ENCODE peak calls at places on chromosomes 1 and 21, in six cellular contexts. I is stimulated activated naive CD4-positive, alpha-beta T cell; D is WTC11; K is non-pigmented ciliary epithelial cell; O is dermis microvascular lymphatic vessel endothelial cell; C is fibroblast of lung. E is an unnamed sample.

GRCh38 chr1:206470692-206471414 is 577 bp downstream of the IKBKE start:
- DNase-seq in C (peak; percentile 61), I (peak; percentile 11), D (peak; percentile 31), K (peak; percentile 62), O (peak; percentile 84), E (no peak)

GRCh38 chr1:20361805-20362381 is 71.2 kb downstream of the VWA5B1 start:
- DNase-seq in K (no peak), I (no peak), O (peak; percentile 23), D (peak; percentile 95), C (peak; percentile 57), E (peak; percentile 7)

GRCh38 chr1:233520510-233521191 is 93.3 kb upstream of the KCNK1 start:
- DNase-seq in D (no peak), O (no peak), K (no peak), I (no peak), C (no peak), E (no peak)

GRCh38 chr1:170126691-170127090 is 19.1 kb upstream of the NTMT2 start:
- DNase-seq in K (peak; percentile 84), D (peak; percentile 11), O (no peak), C (peak; percentile 54), I (no peak), E (no peak)

GRCh38 chr1:40849801-40850592 is 12.2 kb downstream of the CITED4 start:
- DNase-seq in D (peak; percentile 77), O (peak; percentile 55), I (peak; percentile 63), K (no peak), C (peak; percentile 61), E (peak; percentile 65)

GRCh38 chr1:76595024-76595423 is 272.3 kb upstream of the ST6GALNAC5 start:
- DNase-seq in C (no peak), O (no peak), K (no peak), I (no peak), D (no peak), E (no peak)

GRCh38 chr1:195193134-195193533 is 1415.1 kb downstream of the KCNT2 start:
- DNase-seq in C (no peak), K (no peak), D (no peak), O (no peak), I (no peak), E (no peak)

GRCh38 chr1:99639945-99640344 is 6.0 kb upstream of the PALMD start:
- DNase-seq in K (no peak), I (no peak), O (no peak), C (no peak), D (no peak), E (no peak)

GRCh38 chr1:210692796-210693195 is 364.1 kb downstream of the HHAT start:
- DNase-seq in K (no peak), D (no peak), I (no peak), C (no peak), O (no peak), E (no peak)

GRCh38 chr21:44434936-44435635 is 20.2 kb upstream of the LRRC3 start:
- DNase-seq in D (no peak), K (no peak), I (no peak), C (no peak), O (no peak), E (no peak)

GRCh38 chr1:8121261-8122159 is 95.4 kb upstream of the ERRFI1 start:
- DNase-seq in C (peak; percentile 100), D (no peak), O (peak; percentile 97), I (no peak), K (no peak), E (peak; percentile 24)

GRCh38 chr21:43306911-43307676 is 119.8 kb downstream of the SIK1 start:
- DNase-seq in O (peak; percentile 15), I (no peak), C (no peak), D (no peak), K (no peak), E (no peak)

GRCh38 chr1:21106238-21106637 is 70.5 kb downstream of the EIF4G3 start:
- DNase-seq in O (no peak), D (no peak), C (no peak), K (no peak), I (no peak), E (no peak)

GRCh38 chr1:54256756-54257155 is 56.8 kb downstream of the MRPL37 start:
- DNase-seq in K (no peak), O (no peak), I (no peak), D (no peak), C (no peak), E (no peak)

GRCh38 chr21:34336756-34337391 is 26.9 kb upstream of the KCNE2 start:
- DNase-seq in O (peak; percentile 63), D (no peak), C (peak; percentile 77), I (no peak), K (peak; percentile 65), E (no peak)

GRCh38 chr1:206540044-206540758 is 32.9 kb downstream of the RASSF5 start:
- DNase-seq in C (no peak), O (no peak), D (no peak), I (no peak), K (no peak), E (no peak)

GRCh38 chr1:3159121-3159520 is 90.1 kb downstream of the PRDM16 start:
- DNase-seq in O (no peak), I (no peak), K (no peak), C (no peak), D (no peak), E (no peak)

GRCh38 chr1:25129380-25129779 is 102.9 kb downstream of the SYF2 start:
- DNase-seq in K (no peak), C (no peak), D (no peak), O (no peak), I (no peak), E (no peak)

GRCh38 chr1:15958788-15959187 is 17.1 kb downstream of the ZBTB17 start:
- DNase-seq in K (no peak), D (no peak), C (no peak), O (peak; percentile 63), I (no peak), E (no peak)

GRCh38 chr1:218080818-218081217 is 204.3 kb upstream of the RRP15 start:
- DNase-seq in O (no peak), K (no peak), I (no peak), D (no peak), C (no peak), E (no peak)

GRCh38 chr1:66532798-66533783 is 862 bp upstream of the SGIP1 start:
- DNase-seq in I (peak; percentile 2), K (no peak), C (peak; percentile 90), O (peak; percentile 80), D (peak; percentile 58), E (no peak)

GRCh38 chr1:213110349-213111300 is 59.6 kb downstream of the RPS6KC1 start:
- DNase-seq in K (no peak), O (no peak), D (no peak), I (no peak), C (no peak), E (no peak)

GRCh38 chr1:44632511-44633072 is 41.7 kb downstream of the TMEM53 start:
- DNase-seq in K (no peak), O (peak; percentile 57), I (no peak), C (no peak), D (no peak), E (no peak)

GRCh38 chr1:239858058-239858457 is 233.6 kb upstream of the FMN2 start:
- DNase-seq in C (no peak), K (peak; percentile 31), D (no peak), I (no peak), O (no peak), E (peak; percentile 19)